ENCODE peak calls at places on chromosomes 4 and X, in eight cellular contexts. Q is pancreas, G is GM23248, H is MCF 10A, T is midbrain, V is KG1, M is endothelial cell, I is ACHN. Y is an unnamed sample.
A peak's percentile ranks its signal among the peaks of the same experiment; 100 is the strongest.

GRCh38 chr4:140004580-140005314 is 149.2 kb downstream of the MAML3 start:
- DNase-seq in Q (peak; percentile 36), G (peak; percentile 86), H (no peak), T (peak; percentile 53), V (no peak), M (peak; percentile 39), I (no peak), Y (peak; percentile 78)

GRCh38 chrX:21374163-21374993 is at the start of gene CNKSR2:
- DNase-seq in Q (peak; percentile 70), G (peak; percentile 50), H (no peak), T (no peak), V (no peak), M (peak; percentile 61), I (no peak), Y (peak; percentile 88)

GRCh38 chrX:148562846-148563245 is 62.4 kb downstream of the AFF2 start:
- DNase-seq in Q (no peak), G (no peak), H (no peak), T (no peak), V (no peak), M (no peak), I (no peak), Y (no peak)

GRCh38 chr4:168537556-168537955 is 40.7 kb downstream of the PALLD start:
- DNase-seq in Q (no peak), G (peak; percentile 70), H (no peak), T (no peak), V (no peak), M (no peak), I (no peak), Y (no peak)

GRCh38 chr4:76954489-76954888 is 4.9 kb downstream of the SEPTIN11 start:
- DNase-seq in Q (no peak), G (no peak), H (no peak), T (no peak), V (no peak), M (no peak), I (no peak), Y (no peak)

GRCh38 chr4:7322166-7322991 is 112.4 kb downstream of the PSAPL1 start:
- DNase-seq in Q (no peak), G (no peak), H (no peak), T (peak; percentile 88), V (no peak), M (no peak), I (no peak), Y (no peak)

GRCh38 chr4:149168645-149169044 is 647.0 kb downstream of the IQCM start:
- DNase-seq in Q (no peak), G (no peak), H (no peak), T (no peak), V (no peak), M (no peak), I (no peak), Y (no peak)

GRCh38 chr4:93467484-93468155 is 360.9 kb upstream of the ATOH1 start:
- DNase-seq in Q (no peak), G (no peak), H (no peak), T (no peak), V (no peak), M (no peak), I (no peak), Y (no peak)

GRCh38 chrX:136214551-136214950 is 36.6 kb downstream of the MAP7D3 start:
- DNase-seq in Q (no peak), G (peak; percentile 75), H (peak; percentile 34), T (no peak), V (no peak), M (no peak), I (peak; percentile 87), Y (no peak)

GRCh38 chrX:17669891-17670290 is 67.4 kb upstream of the SCML1 start:
- DNase-seq in Q (no peak), G (no peak), H (no peak), T (peak; percentile 46), V (no peak), M (no peak), I (no peak), Y (no peak)

GRCh38 chr4:69764311-69764710 is 3.9 kb upstream of the SULT1B1 start:
- DNase-seq in Q (no peak), G (no peak), H (peak; percentile 23), T (no peak), V (no peak), M (no peak), I (no peak), Y (no peak)

GRCh38 chr4:1506956-1507721 is 100.9 kb upstream of the NKX1-1 start:
- DNase-seq in Q (no peak), G (no peak), H (no peak), T (no peak), V (no peak), M (no peak), I (no peak), Y (peak; percentile 36)

GRCh38 chrX:113157496-113157895 is 316.9 kb upstream of the AMOT start:
- DNase-seq in Q (no peak), G (no peak), H (no peak), T (no peak), V (no peak), M (no peak), I (no peak), Y (no peak)

GRCh38 chr4:76058302-76058701 is 16.2 kb upstream of the ART3 start:
- DNase-seq in Q (no peak), G (no peak), H (no peak), T (no peak), V (no peak), M (no peak), I (no peak), Y (no peak)

GRCh38 chrX:108199691-108200090 is 108.1 kb downstream of the ATG4A start:
- DNase-seq in Q (no peak), G (peak; percentile 53), H (peak; percentile 41), T (peak; percentile 7), V (no peak), M (peak; percentile 28), I (peak; percentile 54), Y (peak; percentile 48)

GRCh38 chr4:177667687-177668086 is 225.4 kb upstream of the AGA start:
- DNase-seq in Q (no peak), G (no peak), H (peak; percentile 17), T (no peak), V (no peak), M (no peak), I (peak; percentile 9), Y (no peak)

Y was measured in ecto neural progenitor cell.